ENCODE peak calls at places on chromosomes 5 and 9, in five cellular contexts. N, T, V, X and U are unnamed samples.

GRCh38 chr5:175796536-175797499 is 74.6 kb upstream of the CPLX2 start:
- DNase-seq in N (peak), T (peak), V (peak), X (peak), U (peak)

GRCh38 chr9:5042661-5043178 is 57.6 kb downstream of the JAK2 start:
- DNase-seq in N (no peak), T (no peak), V (no peak), X (no peak), U (no peak)

GRCh38 chr9:32524558-32525461 is 1.2 kb downstream of the RIGI start:
- DNase-seq in N (no peak), T (peak), V (peak), X (no peak), U (no peak)

GRCh38 chr5:179160584-179160983 is 100.4 kb downstream of the ZNF354C start:
- DNase-seq in N (no peak), T (peak), V (no peak), X (no peak), U (no peak)

GRCh38 chr5:9927521-9927997 is 297.4 kb upstream of the TAS2R1 start:
- DNase-seq in N (no peak), T (peak), V (no peak), X (no peak), U (no peak)

GRCh38 chr9:109923371-109923770 is 143.4 kb downstream of the PALM2AKAP2 start:
- DNase-seq in N (no peak), T (no peak), V (no peak), X (no peak), U (no peak)

GRCh38 chr5:172144931-172145869 is 42.8 kb downstream of the STK10 start:
- DNase-seq in N (no peak), T (no peak), V (no peak), X (no peak), U (no peak)

GRCh38 chr9:93357649-93358048 is 93.8 kb upstream of the FAM120A start:
- DNase-seq in N (no peak), T (no peak), V (no peak), X (no peak), U (no peak)

GRCh38 chr5:43305948-43306563 is 7.2 kb downstream of the HMGCS1 start:
- DNase-seq in N (peak), T (peak), V (no peak), X (peak), U (peak)

GRCh38 chr5:96340357-96340756 is 92.7 kb downstream of the PCSK1 start:
- DNase-seq in N (no peak), T (peak), V (no peak), X (no peak), U (no peak)

GRCh38 chr5:106454050-106454449 is 1216.7 kb downstream of the EFNA5 start:
- DNase-seq in N (no peak), T (no peak), V (no peak), X (no peak), U (no peak)